ENCODE peak calls at places on chromosome 1, in ten cellular contexts. One of them, this sample, is unnamed.

GRCh38 chr1:239879321-239880170 is 212.1 kb upstream of the FMN2 start:
- DNase-seq in LHCN-M2: no peak
- DNase-seq in NCI-H2081: no peak
- DNase-seq in AG04450: no peak
- DNase-seq in tibial nerve: no peak
- DNase-seq in GM19239: no peak
- DNase-seq in heart right ventricle: no peak
- DNase-seq in Kasumi-1: no peak
- DNase-seq in cardiac fibroblast: no peak
- DNase-seq in fibroblast of the conjunctiva: no peak
- DNase-seq in this sample: no peak

GRCh38 chr1:201299968-201300367 is 16.7 kb downstream of the PKP1 start:
- DNase-seq in AG04450: no peak
- DNase-seq in heart right ventricle: peak
- DNase-seq in tibial nerve: no peak
- DNase-seq in fibroblast of the conjunctiva: no peak
- DNase-seq in NCI-H2081: no peak
- DNase-seq in Kasumi-1: no peak
- DNase-seq in GM19239: no peak
- DNase-seq in LHCN-M2: peak
- DNase-seq in cardiac fibroblast: peak
- DNase-seq in this sample: peak

GRCh38 chr1:178632619-178633018 is 92.4 kb upstream of the RALGPS2 start:
- DNase-seq in tibial nerve: no peak
- DNase-seq in LHCN-M2: no peak
- DNase-seq in cardiac fibroblast: peak
- DNase-seq in GM19239: no peak
- DNase-seq in fibroblast of the conjunctiva: no peak
- DNase-seq in Kasumi-1: no peak
- DNase-seq in NCI-H2081: no peak
- DNase-seq in AG04450: no peak
- DNase-seq in heart right ventricle: no peak
- DNase-seq in this sample: peak

GRCh38 chr1:207832796-207833195 is 78.1 kb downstream of the CD34 start:
- DNase-seq in LHCN-M2: no peak
- DNase-seq in cardiac fibroblast: no peak
- DNase-seq in heart right ventricle: no peak
- DNase-seq in Kasumi-1: no peak
- DNase-seq in NCI-H2081: no peak
- DNase-seq in fibroblast of the conjunctiva: no peak
- DNase-seq in tibial nerve: no peak
- DNase-seq in AG04450: no peak
- DNase-seq in GM19239: no peak
- DNase-seq in this sample: no peak

GRCh38 chr1:113452921-113453770 is 62.8 kb downstream of the MAGI3 start:
- DNase-seq in Kasumi-1: peak
- DNase-seq in AG04450: no peak
- DNase-seq in LHCN-M2: peak
- DNase-seq in cardiac fibroblast: peak
- DNase-seq in NCI-H2081: peak
- DNase-seq in GM19239: no peak
- DNase-seq in tibial nerve: no peak
- DNase-seq in fibroblast of the conjunctiva: peak
- DNase-seq in heart right ventricle: no peak
- DNase-seq in this sample: peak

GRCh38 chr1:91803847-91804545 is 82.0 kb downstream of the TGFBR3 start:
- DNase-seq in Kasumi-1: peak
- DNase-seq in cardiac fibroblast: no peak
- DNase-seq in AG04450: no peak
- DNase-seq in tibial nerve: no peak
- DNase-seq in heart right ventricle: no peak
- DNase-seq in GM19239: peak
- DNase-seq in LHCN-M2: no peak
- DNase-seq in fibroblast of the conjunctiva: no peak
- DNase-seq in NCI-H2081: no peak
- DNase-seq in this sample: no peak

GRCh38 chr1:227323164-227323955 is 5.1 kb upstream of the CDC42BPA start:
- DNase-seq in cardiac fibroblast: no peak
- DNase-seq in Kasumi-1: no peak
- DNase-seq in tibial nerve: no peak
- DNase-seq in NCI-H2081: no peak
- DNase-seq in AG04450: no peak
- DNase-seq in LHCN-M2: no peak
- DNase-seq in heart right ventricle: no peak
- DNase-seq in fibroblast of the conjunctiva: no peak
- DNase-seq in GM19239: no peak
- DNase-seq in this sample: no peak

GRCh38 chr1:27638805-27639204 is 3.8 kb upstream of the FGR start:
- DNase-seq in Kasumi-1: no peak
- DNase-seq in NCI-H2081: no peak
- DNase-seq in tibial nerve: no peak
- DNase-seq in AG04450: no peak
- DNase-seq in GM19239: no peak
- DNase-seq in heart right ventricle: no peak
- DNase-seq in fibroblast of the conjunctiva: no peak
- DNase-seq in LHCN-M2: no peak
- DNase-seq in cardiac fibroblast: no peak
- DNase-seq in this sample: no peak

GRCh38 chr1:32470991-32471694 is 6.3 kb downstream of the ZBTB8B start:
- DNase-seq in heart right ventricle: no peak
- DNase-seq in Kasumi-1: no peak
- DNase-seq in GM19239: no peak
- DNase-seq in LHCN-M2: no peak
- DNase-seq in NCI-H2081: no peak
- DNase-seq in fibroblast of the conjunctiva: no peak
- DNase-seq in tibial nerve: no peak
- DNase-seq in AG04450: no peak
- DNase-seq in cardiac fibroblast: peak
- DNase-seq in this sample: no peak

GRCh38 chr1:37741662-37742061 is 23.3 kb downstream of the EPHA10 start:
- DNase-seq in cardiac fibroblast: no peak
- DNase-seq in heart right ventricle: no peak
- DNase-seq in NCI-H2081: no peak
- DNase-seq in GM19239: no peak
- DNase-seq in Kasumi-1: no peak
- DNase-seq in tibial nerve: no peak
- DNase-seq in fibroblast of the conjunctiva: no peak
- DNase-seq in LHCN-M2: no peak
- DNase-seq in AG04450: no peak
- DNase-seq in this sample: no peak

GRCh38 chr1:153534933-153535663 is 693 bp downstream of the S100A6 start:
- DNase-seq in tibial nerve: peak
- DNase-seq in cardiac fibroblast: peak
- DNase-seq in AG04450: no peak
- DNase-seq in fibroblast of the conjunctiva: peak
- DNase-seq in LHCN-M2: peak
- DNase-seq in GM19239: no peak
- DNase-seq in heart right ventricle: peak
- DNase-seq in Kasumi-1: no peak
- DNase-seq in NCI-H2081: no peak
- DNase-seq in this sample: peak

GRCh38 chr1:220803401-220804201 is 16.9 kb downstream of the MTARC1 start:
- DNase-seq in fibroblast of the conjunctiva: no peak
- DNase-seq in NCI-H2081: peak
- DNase-seq in Kasumi-1: peak
- DNase-seq in LHCN-M2: peak
- DNase-seq in AG04450: no peak
- DNase-seq in GM19239: no peak
- DNase-seq in heart right ventricle: peak
- DNase-seq in tibial nerve: peak
- DNase-seq in cardiac fibroblast: peak
- DNase-seq in this sample: peak

GRCh38 chr1:203133969-203134725 is 6.6 kb downstream of the ADORA1 start:
- DNase-seq in GM19239: no peak
- DNase-seq in cardiac fibroblast: peak
- DNase-seq in tibial nerve: no peak
- DNase-seq in Kasumi-1: peak
- DNase-seq in heart right ventricle: no peak
- DNase-seq in AG04450: no peak
- DNase-seq in fibroblast of the conjunctiva: no peak
- DNase-seq in NCI-H2081: no peak
- DNase-seq in LHCN-M2: no peak
- DNase-seq in this sample: no peak

GRCh38 chr1:21620461-21620860 is 48.7 kb downstream of the RAP1GAP start:
- DNase-seq in Kasumi-1: no peak
- DNase-seq in cardiac fibroblast: no peak
- DNase-seq in tibial nerve: no peak
- DNase-seq in NCI-H2081: no peak
- DNase-seq in fibroblast of the conjunctiva: no peak
- DNase-seq in LHCN-M2: no peak
- DNase-seq in GM19239: no peak
- DNase-seq in AG04450: no peak
- DNase-seq in heart right ventricle: no peak
- DNase-seq in this sample: no peak

GRCh38 chr1:102628008-102628736 is 480.1 kb downstream of the COL11A1 start:
- DNase-seq in AG04450: no peak
- DNase-seq in fibroblast of the conjunctiva: no peak
- DNase-seq in tibial nerve: no peak
- DNase-seq in Kasumi-1: no peak
- DNase-seq in LHCN-M2: peak
- DNase-seq in NCI-H2081: peak
- DNase-seq in heart right ventricle: no peak
- DNase-seq in cardiac fibroblast: no peak
- DNase-seq in GM19239: no peak
- DNase-seq in this sample: no peak

GRCh38 chr1:29876902-29877301 is 640.6 kb downstream of the PTPRU start:
- DNase-seq in AG04450: no peak
- DNase-seq in GM19239: no peak
- DNase-seq in LHCN-M2: no peak
- DNase-seq in Kasumi-1: no peak
- DNase-seq in NCI-H2081: no peak
- DNase-seq in fibroblast of the conjunctiva: no peak
- DNase-seq in heart right ventricle: no peak
- DNase-seq in tibial nerve: no peak
- DNase-seq in cardiac fibroblast: no peak
- DNase-seq in this sample: no peak

GRCh38 chr1:201357636-201358348 is 19.7 kb downstream of the TNNT2 start:
- DNase-seq in cardiac fibroblast: no peak
- DNase-seq in AG04450: no peak
- DNase-seq in heart right ventricle: no peak
- DNase-seq in LHCN-M2: no peak
- DNase-seq in GM19239: no peak
- DNase-seq in Kasumi-1: no peak
- DNase-seq in fibroblast of the conjunctiva: no peak
- DNase-seq in tibial nerve: no peak
- DNase-seq in NCI-H2081: no peak
- DNase-seq in this sample: no peak

GRCh38 chr1:44810101-44810761 is 1.9 kb downstream of the BTBD19 start:
- DNase-seq in fibroblast of the conjunctiva: no peak
- DNase-seq in GM19239: no peak
- DNase-seq in tibial nerve: no peak
- DNase-seq in cardiac fibroblast: peak
- DNase-seq in LHCN-M2: no peak
- DNase-seq in Kasumi-1: no peak
- DNase-seq in heart right ventricle: no peak
- DNase-seq in AG04450: no peak
- DNase-seq in NCI-H2081: peak
- DNase-seq in this sample: peak

GRCh38 chr1:150808134-150808533 is at the start of gene CTSK:
- DNase-seq in LHCN-M2: no peak
- DNase-seq in fibroblast of the conjunctiva: peak
- DNase-seq in NCI-H2081: no peak
- DNase-seq in heart right ventricle: peak
- DNase-seq in tibial nerve: peak
- DNase-seq in GM19239: no peak
- DNase-seq in cardiac fibroblast: peak
- DNase-seq in Kasumi-1: no peak
- DNase-seq in AG04450: no peak
- DNase-seq in this sample: no peak

GRCh38 chr1:30906631-30907389 is 1.7 kb downstream of the SDC3 start:
- DNase-seq in heart right ventricle: no peak
- DNase-seq in GM19239: no peak
- DNase-seq in tibial nerve: no peak
- DNase-seq in NCI-H2081: no peak
- DNase-seq in AG04450: no peak
- DNase-seq in LHCN-M2: no peak
- DNase-seq in fibroblast of the conjunctiva: no peak
- DNase-seq in Kasumi-1: no peak
- DNase-seq in cardiac fibroblast: no peak
- DNase-seq in this sample: no peak

GRCh38 chr1:178539291-178539690 is 26.4 kb downstream of the TEX35 start:
- DNase-seq in NCI-H2081: no peak
- DNase-seq in fibroblast of the conjunctiva: no peak
- DNase-seq in Kasumi-1: no peak
- DNase-seq in AG04450: no peak
- DNase-seq in cardiac fibroblast: peak
- DNase-seq in heart right ventricle: no peak
- DNase-seq in GM19239: no peak
- DNase-seq in LHCN-M2: no peak
- DNase-seq in tibial nerve: no peak
- DNase-seq in this sample: no peak

GRCh38 chr1:113231866-113232265 is 158.4 kb upstream of the MAGI3 start:
- DNase-seq in tibial nerve: no peak
- DNase-seq in AG04450: no peak
- DNase-seq in cardiac fibroblast: no peak
- DNase-seq in GM19239: no peak
- DNase-seq in fibroblast of the conjunctiva: no peak
- DNase-seq in heart right ventricle: no peak
- DNase-seq in NCI-H2081: no peak
- DNase-seq in Kasumi-1: no peak
- DNase-seq in LHCN-M2: no peak
- DNase-seq in this sample: no peak

GRCh38 chr1:119700326-119700725 is 11.4 kb upstream of the PHGDH start:
- DNase-seq in NCI-H2081: no peak
- DNase-seq in Kasumi-1: no peak
- DNase-seq in AG04450: no peak
- DNase-seq in LHCN-M2: no peak
- DNase-seq in cardiac fibroblast: no peak
- DNase-seq in heart right ventricle: no peak
- DNase-seq in fibroblast of the conjunctiva: no peak
- DNase-seq in GM19239: no peak
- DNase-seq in tibial nerve: no peak
- DNase-seq in this sample: no peak

GRCh38 chr1:231446138-231446537 is 24.1 kb upstream of the EGLN1 start:
- DNase-seq in Kasumi-1: no peak
- DNase-seq in heart right ventricle: no peak
- DNase-seq in LHCN-M2: no peak
- DNase-seq in GM19239: no peak
- DNase-seq in cardiac fibroblast: no peak
- DNase-seq in NCI-H2081: no peak
- DNase-seq in fibroblast of the conjunctiva: no peak
- DNase-seq in tibial nerve: no peak
- DNase-seq in AG04450: no peak
- DNase-seq in this sample: no peak

GRCh38 chr1:61448934-61449368 is 276.0 kb downstream of the TM2D1 start:
- DNase-seq in fibroblast of the conjunctiva: peak
- DNase-seq in GM19239: no peak
- DNase-seq in heart right ventricle: peak
- DNase-seq in tibial nerve: peak
- DNase-seq in AG04450: no peak
- DNase-seq in cardiac fibroblast: peak
- DNase-seq in LHCN-M2: peak
- DNase-seq in NCI-H2081: no peak
- DNase-seq in Kasumi-1: no peak
- DNase-seq in this sample: peak

GRCh38 chr1:17123196-17124045 is 4.2 kb upstream of the PADI2 start:
- DNase-seq in cardiac fibroblast: no peak
- DNase-seq in LHCN-M2: no peak
- DNase-seq in heart right ventricle: no peak
- DNase-seq in NCI-H2081: no peak
- DNase-seq in AG04450: no peak
- DNase-seq in tibial nerve: no peak
- DNase-seq in GM19239: no peak
- DNase-seq in Kasumi-1: peak
- DNase-seq in fibroblast of the conjunctiva: no peak
- DNase-seq in this sample: no peak

GRCh38 chr1:33155877-33156538 is 25.8 kb downstream of the TRIM62 start:
- DNase-seq in Kasumi-1: no peak
- DNase-seq in fibroblast of the conjunctiva: no peak
- DNase-seq in tibial nerve: no peak
- DNase-seq in GM19239: no peak
- DNase-seq in cardiac fibroblast: no peak
- DNase-seq in heart right ventricle: peak
- DNase-seq in AG04450: no peak
- DNase-seq in NCI-H2081: no peak
- DNase-seq in LHCN-M2: no peak
- DNase-seq in this sample: no peak

GRCh38 chr1:26690157-26690556 is 5.7 kb upstream of the ARID1A start:
- DNase-seq in GM19239: no peak
- DNase-seq in Kasumi-1: peak
- DNase-seq in AG04450: no peak
- DNase-seq in cardiac fibroblast: no peak
- DNase-seq in NCI-H2081: no peak
- DNase-seq in fibroblast of the conjunctiva: no peak
- DNase-seq in heart right ventricle: peak
- DNase-seq in LHCN-M2: no peak
- DNase-seq in tibial nerve: no peak
- DNase-seq in this sample: no peak